ENCODE peak calls at places on chromosomes 13 and 19, in five cellular contexts. X is omental fat pad, V is right lobe of liver, C is GM20000, I is neuronal stem cell. S is an unnamed sample.

GRCh38 chr13:67101730-67102467 is 128.2 kb downstream of the PCDH9 start:
- DNase-seq in C (no peak), V (no peak), I (no peak), X (no peak), S (no peak)

GRCh38 chr19:17320435-17320834 is 11.1 kb downstream of the DDA1 start:
- DNase-seq in X (no peak), C (no peak), I (no peak), V (no peak), S (no peak)

GRCh38 chr19:46812898-46813569 is 24.6 kb upstream of the SLC1A5 start:
- DNase-seq in I (no peak), V (no peak), C (no peak), X (no peak), S (no peak)

GRCh38 chr19:10044390-10044789 is 31.1 kb downstream of the RDH8 start:
- DNase-seq in V (no peak), I (no peak), X (no peak), C (no peak), S (no peak)

GRCh38 chr13:39498471-39499114 is 104.4 kb downstream of the LHFPL6 start:
- DNase-seq in I (peak), C (no peak), X (no peak), V (no peak), S (no peak)

GRCh38 chr19:19654441-19654840 is 9.0 kb downstream of the ATP13A1 start:
- DNase-seq in V (no peak), X (no peak), I (no peak), C (no peak), S (no peak)

GRCh38 chr13:111384441-111385181 is 64.2 kb downstream of the TEX29 start:
- DNase-seq in C (no peak), X (no peak), I (no peak), V (no peak), S (no peak)

GRCh38 chr13:49679244-49679643 is 12.0 kb downstream of the EBPL start:
- DNase-seq in V (no peak), C (peak), X (no peak), I (no peak), S (no peak)

GRCh38 chr19:49343127-49343526 is 7.9 kb downstream of the CD37 start:
- DNase-seq in I (no peak), C (no peak), X (no peak), V (no peak), S (no peak)

GRCh38 chr13:42762251-42762650 is 19.1 kb upstream of the FAM216B start:
- DNase-seq in V (no peak), C (no peak), X (no peak), I (no peak), S (no peak)

GRCh38 chr19:8355631-8356402 is 8.1 kb upstream of the ANGPTL4 start:
- DNase-seq in X (peak), V (peak), I (no peak), C (no peak), S (no peak)